ENCODE peak calls at places on chromosomes 2 and 18, in ten cellular contexts. O is PC-9, L is thyroid gland, I is thoracic aorta, T is left ventricle myocardium inferior, W is gastrocnemius medialis, R is stomach, N is suprapubic skin, E is DND-41, H is hepatocyte. U is an unnamed sample. For H3K27me3, the result is how much of the 10 kb centered on the place peaks cover.

GRCh38 chr2:30689496-30690125 is 117.6 kb downstream of the CAPN13 start:
- DNase-seq in O (peak), L (no peak), I (no peak), T (no peak), W (no peak), R (no peak), N (no peak), E (no peak), H (no peak), U (no peak)

GRCh38 chr2:128421861-128422311 is 103.2 kb upstream of the HS6ST1 start:
- DNase-seq in O (no peak), L (no peak), I (no peak), T (no peak), W (no peak), R (peak), N (peak), E (peak), H (no peak), U (no peak)

GRCh38 chr2:64000630-64001381 is 18.4 kb downstream of the VPS54 start:
- DNase-seq in O (no peak), L (no peak), I (no peak), T (no peak), W (no peak), R (no peak), N (no peak), E (no peak), H (no peak), U (no peak)

GRCh38 chr2:108297436-108298141 is 8.9 kb downstream of the SULT1C2 start:
- DNase-seq in O (no peak), L (no peak), I (no peak), T (no peak), W (no peak), R (no peak), N (no peak), E (no peak), H (no peak), U (peak)

GRCh38 chr2:219106251-219106650 is 45.5 kb upstream of the IHH start:
- DNase-seq in O (no peak), L (no peak), I (no peak), T (no peak), W (no peak), R (no peak), N (no peak), E (no peak), H (no peak), U (no peak)

GRCh38 chr18:13218376-13219011 is at the start of gene LDLRAD4:
- DNase-seq in O (no peak), L (peak), I (no peak), T (peak), W (no peak), R (peak), N (peak), E (peak), H (peak), U (no peak)

GRCh38 chr2:120319135-120319534 is 26.8 kb upstream of the INHBB start:
- DNase-seq in O (peak), L (no peak), I (no peak), T (no peak), W (no peak), R (no peak), N (no peak), E (no peak), H (no peak), U (no peak)

GRCh38 chr2:241850544-241851324 is 8.0 kb downstream of the PDCD1 start:
- DNase-seq in O (no peak), L (no peak), I (no peak), T (no peak), W (no peak), R (peak), N (no peak), E (no peak), H (no peak), U (no peak)

GRCh38 chr18:13993730-13994129 is 78.4 kb upstream of the MC2R start:
- DNase-seq in O (no peak), L (no peak), I (no peak), T (no peak), W (no peak), R (no peak), N (no peak), E (no peak), H (no peak), U (no peak)

GRCh38 chr2:228378696-228379425 is 197.4 kb upstream of the SPHKAP start:
- DNase-seq in O (no peak), L (no peak), I (no peak), T (no peak), W (no peak), R (no peak), N (no peak), E (no peak), H (no peak), U (no peak)

GRCh38 chr2:202037086-202037485 is 3.4 kb downstream of the FZD7 start:
- DNase-seq in O (no peak), L (no peak), I (no peak), T (no peak), W (no peak), R (no peak), N (no peak), E (no peak), H (no peak), U (no peak)

GRCh38 chr2:202034249-202035088 is 814 bp downstream of the FZD7 start:
- DNase-seq in O (no peak), L (peak), I (no peak), T (peak), W (no peak), R (no peak), N (peak), E (no peak), H (peak), U (no peak)

GRCh38 chr2:202035089-202035940 is 1.7 kb downstream of the FZD7 start:
- DNase-seq in O (peak), L (peak), I (no peak), T (peak), W (peak), R (peak), N (peak), E (no peak), H (peak), U (no peak)

GRCh38 chr2:202036601-202037037 is 3.0 kb downstream of the FZD7 start:
- DNase-seq in O (no peak), L (no peak), I (no peak), T (no peak), W (no peak), R (no peak), N (no peak), E (no peak), H (no peak), U (no peak)

GRCh38 chr2:202035941-202036372 is 2.3 kb downstream of the FZD7 start:
- DNase-seq in O (no peak), L (no peak), I (no peak), T (no peak), W (no peak), R (no peak), N (no peak), E (no peak), H (no peak), U (no peak)
- H3K4me3 ChIP-seq in O (peak), L (no peak), I (peak), T (peak), W (peak), R (peak), N (peak), E (no peak), H (peak), U (peak)

GRCh38 chr2:235078182-235078581 is 126.4 kb downstream of the SH3BP4 start:
- DNase-seq in O (no peak), L (no peak), I (no peak), T (no peak), W (no peak), R (no peak), N (no peak), E (no peak), H (no peak), U (no peak)
- H3K27me3 ChIP-seq in O (under half), L (under half), I (under half), T (under half), W (under half), R (under half), N (under half), E (under half), H (under half), U (under half)

GRCh38 chr2:210363876-210364275 is 48.9 kb upstream of the MYL1 start:
- DNase-seq in O (no peak), L (no peak), I (no peak), T (no peak), W (no peak), R (no peak), N (no peak), E (no peak), H (no peak), U (no peak)

GRCh38 chr2:210360412-210360811 is 45.4 kb upstream of the MYL1 start:
- DNase-seq in O (no peak), L (no peak), I (no peak), T (no peak), W (no peak), R (no peak), N (no peak), E (peak), H (no peak), U (no peak)

GRCh38 chr2:210366675-210367080 is 51.7 kb upstream of the MYL1 start:
- DNase-seq in O (no peak), L (no peak), I (no peak), T (no peak), W (no peak), R (no peak), N (no peak), E (no peak), H (no peak), U (no peak)

DNA sequence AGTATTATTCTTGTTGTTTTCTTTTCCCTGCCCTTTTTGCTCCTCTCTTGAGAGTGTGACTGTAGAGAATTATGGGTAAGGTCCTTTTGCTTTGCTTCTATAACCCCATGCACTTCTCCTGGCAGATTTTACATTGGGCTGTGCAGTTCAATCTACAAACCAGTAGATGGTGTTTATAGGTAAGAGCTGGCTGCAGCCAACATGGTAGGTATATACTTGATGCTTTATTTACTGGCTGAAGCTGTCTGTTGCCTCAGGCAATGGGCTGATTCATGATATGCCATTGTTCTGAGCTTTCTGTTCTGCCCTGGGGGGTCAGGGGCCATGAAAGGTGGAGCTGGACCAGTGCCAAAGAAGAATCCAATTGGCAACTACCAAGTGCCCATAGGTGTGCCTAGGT is 48.3 kb upstream of the MYL1 start:
- DNase-seq in O (no peak), L (no peak), I (no peak), T (no peak), W (no peak), R (no peak), N (no peak), E (no peak), H (no peak), U (no peak)
- TF ChIP-seq CTCF in O (no peak), L (no peak), I (no peak), T (peak), W (no peak), R (no peak), N (peak), E (peak), H (no peak), U (peak)

GRCh38 chr2:176188218-176188968 is at the start of gene HOXD1:
- DNase-seq in O (no peak), L (no peak), I (no peak), T (no peak), W (no peak), R (no peak), N (peak), E (no peak), H (peak), U (no peak)

GRCh38 chr2:176186024-176186423 is 2.4 kb upstream of the HOXD1 start:
- DNase-seq in O (no peak), L (no peak), I (no peak), T (no peak), W (no peak), R (no peak), N (no peak), E (no peak), H (no peak), U (no peak)

GRCh38 chr2:176188969-176189665 is 649 bp downstream of the HOXD1 start:
- DNase-seq in O (no peak), L (no peak), I (no peak), T (no peak), W (no peak), R (no peak), N (peak), E (no peak), H (peak), U (no peak)

GRCh38 chr2:176189666-176190641 is 1.5 kb downstream of the HOXD1 start:
- DNase-seq in O (no peak), L (no peak), I (no peak), T (no peak), W (no peak), R (no peak), N (no peak), E (no peak), H (no peak), U (no peak)

GRCh38 chr2:176187306-176188217 is 906 bp upstream of the HOXD1 start:
- DNase-seq in O (no peak), L (no peak), I (no peak), T (no peak), W (no peak), R (no peak), N (peak), E (no peak), H (no peak), U (no peak)
- H3K4me3 ChIP-seq in O (no peak), L (no peak), I (peak), T (peak), W (peak), R (peak), N (peak), E (no peak), H (peak), U (peak)

DNA sequence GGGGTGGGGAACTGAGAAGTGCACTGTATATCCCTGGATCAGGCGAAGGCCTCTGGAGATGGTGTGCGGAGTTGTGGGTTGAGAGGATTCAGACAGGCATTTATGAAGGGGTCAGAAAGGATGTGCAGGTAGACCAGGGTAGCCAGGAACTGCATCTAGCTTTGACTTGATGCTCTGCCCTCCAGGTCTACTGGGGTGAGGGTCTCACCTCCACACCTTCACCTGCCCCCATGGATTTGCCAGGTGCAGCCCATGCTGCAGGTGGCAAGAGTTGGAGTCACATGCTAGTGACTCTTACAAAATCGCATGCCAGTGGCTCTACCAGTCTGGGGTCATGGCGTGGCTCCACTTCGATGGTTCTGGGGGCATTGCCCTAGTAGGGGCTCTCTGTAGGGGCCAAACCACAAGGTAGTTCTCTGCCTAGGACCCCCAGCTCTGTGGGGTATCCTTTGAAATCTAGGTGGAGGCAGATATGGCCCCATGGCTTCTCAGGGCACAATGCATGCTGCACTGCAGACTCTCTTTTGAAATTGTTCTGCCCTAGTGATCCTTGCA is 18.9 kb upstream of the KCNF1 start:
- DNase-seq in O (peak), L (no peak), I (no peak), T (no peak), W (no peak), R (no peak), N (no peak), E (no peak), H (no peak), U (no peak)
- H3K27me3 ChIP-seq in O (under half), L (under half), I (under half), T (under half), W (under half), R (under half), N (under half), E (under half), H (under half), U (under half)

GRCh38 chr2:159157361-159158045 is 129.0 kb downstream of the WDSUB1 start:
- DNase-seq in O (no peak), L (no peak), I (no peak), T (no peak), W (no peak), R (no peak), N (no peak), E (no peak), H (no peak), U (no peak)
- TF ChIP-seq CTCF in O (no peak), L (no peak), I (no peak), T (no peak), W (no peak), R (no peak), N (no peak), E (no peak), H (no peak), U (no peak)

GRCh38 chr2:152411154-152411553 is 76.2 kb downstream of the FMNL2 start:
- DNase-seq in O (no peak), L (no peak), I (no peak), T (no peak), W (no peak), R (no peak), N (no peak), E (no peak), H (no peak), U (no peak)
- H3K4me3 ChIP-seq in O (no peak), L (no peak), I (no peak), T (no peak), W (no peak), R (no peak), N (no peak), E (no peak), H (no peak), U (no peak)

GRCh38 chr2:27122791-27123190 is 824 bp upstream of the ABHD1 start:
- DNase-seq in O (no peak), L (no peak), I (no peak), T (no peak), W (no peak), R (no peak), N (no peak), E (no peak), H (no peak), U (no peak)
- H3K27me3 ChIP-seq in O (half or more), L (under half), I (under half), T (under half), W (under half), R (under half), N (under half), E (under half), H (under half), U (under half)

GRCh38 chr2:109457811-109458210 is 156.0 kb downstream of the SEPTIN10 start:
- DNase-seq in O (no peak), L (peak), I (no peak), T (no peak), W (no peak), R (no peak), N (peak), E (no peak), H (no peak), U (no peak)
- TF ChIP-seq CTCF in O (no peak), L (peak), I (peak), T (no peak), W (no peak), R (no peak), N (no peak), E (no peak), H (no peak), U (peak)

GRCh38 chr2:96333708-96334107 is 1.9 kb upstream of the NCAPH start:
- DNase-seq in O (no peak), L (no peak), I (no peak), T (no peak), W (no peak), R (no peak), N (no peak), E (no peak), H (no peak), U (no peak)

GRCh38 chr2:96341641-96342040 is 6.1 kb downstream of the NCAPH start:
- DNase-seq in O (no peak), L (no peak), I (no peak), T (no peak), W (no peak), R (no peak), N (no peak), E (no peak), H (peak), U (no peak)

GRCh38 chr2:96336104-96336775 is 674 bp downstream of the NCAPH start:
- DNase-seq in O (no peak), L (no peak), I (no peak), T (no peak), W (no peak), R (no peak), N (no peak), E (no peak), H (no peak), U (no peak)

GRCh38 chr2:96340493-96341414 is 5.2 kb downstream of the NCAPH start:
- DNase-seq in O (no peak), L (no peak), I (no peak), T (no peak), W (no peak), R (no peak), N (no peak), E (no peak), H (no peak), U (no peak)

DNA sequence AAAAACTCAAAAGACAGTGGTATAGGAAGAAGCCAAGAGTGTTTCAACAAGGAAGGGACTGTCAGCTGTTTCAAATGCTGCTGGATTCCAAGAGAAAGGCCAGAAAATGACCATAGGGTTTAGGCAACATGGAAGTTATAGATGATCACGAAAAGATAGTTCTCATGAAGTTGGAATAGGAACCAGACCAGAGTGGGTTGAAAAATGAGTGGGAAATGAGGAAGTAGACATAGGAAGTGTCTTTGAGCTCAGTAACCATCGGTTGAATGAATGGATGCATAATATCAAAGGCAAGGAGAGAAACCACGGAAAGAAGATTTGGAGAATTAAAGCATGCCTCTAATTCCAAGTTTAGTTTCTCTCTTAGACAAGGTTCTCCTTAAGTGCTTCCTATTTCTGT is 1.3 kb downstream of the NCAPH start:
- DNase-seq in O (no peak), L (no peak), I (no peak), T (no peak), W (no peak), R (no peak), N (no peak), E (no peak), H (no peak), U (no peak)
- H3K4me3 ChIP-seq in O (peak), L (no peak), I (no peak), T (no peak), W (no peak), R (no peak), N (no peak), E (peak), H (no peak), U (no peak)